ENCODE peak calls at places on chromosomes 5 and 9, in eight cellular contexts. One of them, this sample, is unnamed.

GRCh38 chr5:151081426-151082273 is 816 bp upstream of the TNIP1 start:
- DNase-seq in NB4: peak
- DNase-seq in fibroblast of villous mesenchyme: peak
- DNase-seq in omental fat pad: no peak
- DNase-seq in transverse colon: no peak
- DNase-seq in psoas muscle: no peak
- DNase-seq in right atrium auricular region: no peak
- DNase-seq in HFF-Myc: no peak
- DNase-seq in this sample: no peak

GRCh38 chr9:84699897-84700395 is 30.4 kb downstream of the NTRK2 start:
- DNase-seq in fibroblast of villous mesenchyme: no peak
- DNase-seq in HFF-Myc: no peak
- DNase-seq in transverse colon: no peak
- DNase-seq in omental fat pad: no peak
- DNase-seq in psoas muscle: no peak
- DNase-seq in NB4: no peak
- DNase-seq in right atrium auricular region: no peak
- DNase-seq in this sample: no peak

GRCh38 chr5:162785673-162786072 is 651.7 kb upstream of the CCNG1 start:
- DNase-seq in NB4: no peak
- DNase-seq in transverse colon: no peak
- DNase-seq in HFF-Myc: no peak
- DNase-seq in right atrium auricular region: no peak
- DNase-seq in omental fat pad: no peak
- DNase-seq in fibroblast of villous mesenchyme: no peak
- DNase-seq in psoas muscle: no peak
- DNase-seq in this sample: no peak

GRCh38 chr5:104018299-104018698 is 455.7 kb upstream of the NUDT12 start:
- DNase-seq in fibroblast of villous mesenchyme: no peak
- DNase-seq in HFF-Myc: no peak
- DNase-seq in transverse colon: no peak
- DNase-seq in right atrium auricular region: no peak
- DNase-seq in psoas muscle: no peak
- DNase-seq in NB4: no peak
- DNase-seq in omental fat pad: no peak
- DNase-seq in this sample: no peak

GRCh38 chr5:124960266-124960665 is 213.8 kb upstream of the ZNF608 start:
- DNase-seq in omental fat pad: no peak
- DNase-seq in psoas muscle: no peak
- DNase-seq in right atrium auricular region: no peak
- DNase-seq in NB4: no peak
- DNase-seq in HFF-Myc: no peak
- DNase-seq in transverse colon: no peak
- DNase-seq in fibroblast of villous mesenchyme: no peak
- DNase-seq in this sample: no peak

GRCh38 chr9:132049323-132049882 is 30.3 kb downstream of the MED27 start:
- DNase-seq in right atrium auricular region: no peak
- DNase-seq in HFF-Myc: no peak
- DNase-seq in NB4: no peak
- DNase-seq in transverse colon: no peak
- DNase-seq in psoas muscle: peak
- DNase-seq in fibroblast of villous mesenchyme: peak
- DNase-seq in omental fat pad: no peak
- DNase-seq in this sample: no peak

GRCh38 chr5:142698447-142698846 is 12.6 kb upstream of the FGF1 start:
- DNase-seq in right atrium auricular region: no peak
- DNase-seq in NB4: no peak
- DNase-seq in omental fat pad: no peak
- DNase-seq in HFF-Myc: no peak
- DNase-seq in psoas muscle: no peak
- DNase-seq in fibroblast of villous mesenchyme: no peak
- DNase-seq in transverse colon: no peak
- DNase-seq in this sample: no peak

GRCh38 chr5:157449011-157449723 is 10.8 kb upstream of the NIPAL4 start:
- DNase-seq in psoas muscle: peak
- DNase-seq in right atrium auricular region: no peak
- DNase-seq in omental fat pad: no peak
- DNase-seq in NB4: no peak
- DNase-seq in fibroblast of villous mesenchyme: no peak
- DNase-seq in transverse colon: peak
- DNase-seq in HFF-Myc: no peak
- DNase-seq in this sample: no peak

GRCh38 chr9:34553511-34554021 is 30.8 kb upstream of the ENHO start:
- DNase-seq in omental fat pad: no peak
- DNase-seq in right atrium auricular region: no peak
- DNase-seq in HFF-Myc: no peak
- DNase-seq in NB4: no peak
- DNase-seq in psoas muscle: peak
- DNase-seq in transverse colon: no peak
- DNase-seq in fibroblast of villous mesenchyme: peak
- DNase-seq in this sample: no peak

GRCh38 chr9:124779368-124780059 is 2.6 kb downstream of the OLFML2A start:
- DNase-seq in omental fat pad: no peak
- DNase-seq in right atrium auricular region: peak
- DNase-seq in fibroblast of villous mesenchyme: peak
- DNase-seq in transverse colon: no peak
- DNase-seq in psoas muscle: peak
- DNase-seq in NB4: peak
- DNase-seq in HFF-Myc: peak
- DNase-seq in this sample: peak

GRCh38 chr9:99824378-99825157 is 2.9 kb downstream of the NR4A3 start:
- DNase-seq in HFF-Myc: no peak
- DNase-seq in right atrium auricular region: no peak
- DNase-seq in transverse colon: peak
- DNase-seq in psoas muscle: peak
- DNase-seq in fibroblast of villous mesenchyme: peak
- DNase-seq in omental fat pad: no peak
- DNase-seq in NB4: peak
- DNase-seq in this sample: no peak

GRCh38 chr5:76145945-76146344 is 62.8 kb downstream of the SV2C start:
- DNase-seq in fibroblast of villous mesenchyme: peak
- DNase-seq in psoas muscle: no peak
- DNase-seq in omental fat pad: no peak
- DNase-seq in right atrium auricular region: no peak
- DNase-seq in NB4: peak
- DNase-seq in transverse colon: no peak
- DNase-seq in HFF-Myc: no peak
- DNase-seq in this sample: no peak

GRCh38 chr9:127158995-127159801 is 36.8 kb upstream of the ANGPTL2 start:
- DNase-seq in NB4: peak
- DNase-seq in right atrium auricular region: peak
- DNase-seq in psoas muscle: peak
- DNase-seq in HFF-Myc: peak
- DNase-seq in transverse colon: peak
- DNase-seq in fibroblast of villous mesenchyme: peak
- DNase-seq in omental fat pad: no peak
- DNase-seq in this sample: peak

DNA sequence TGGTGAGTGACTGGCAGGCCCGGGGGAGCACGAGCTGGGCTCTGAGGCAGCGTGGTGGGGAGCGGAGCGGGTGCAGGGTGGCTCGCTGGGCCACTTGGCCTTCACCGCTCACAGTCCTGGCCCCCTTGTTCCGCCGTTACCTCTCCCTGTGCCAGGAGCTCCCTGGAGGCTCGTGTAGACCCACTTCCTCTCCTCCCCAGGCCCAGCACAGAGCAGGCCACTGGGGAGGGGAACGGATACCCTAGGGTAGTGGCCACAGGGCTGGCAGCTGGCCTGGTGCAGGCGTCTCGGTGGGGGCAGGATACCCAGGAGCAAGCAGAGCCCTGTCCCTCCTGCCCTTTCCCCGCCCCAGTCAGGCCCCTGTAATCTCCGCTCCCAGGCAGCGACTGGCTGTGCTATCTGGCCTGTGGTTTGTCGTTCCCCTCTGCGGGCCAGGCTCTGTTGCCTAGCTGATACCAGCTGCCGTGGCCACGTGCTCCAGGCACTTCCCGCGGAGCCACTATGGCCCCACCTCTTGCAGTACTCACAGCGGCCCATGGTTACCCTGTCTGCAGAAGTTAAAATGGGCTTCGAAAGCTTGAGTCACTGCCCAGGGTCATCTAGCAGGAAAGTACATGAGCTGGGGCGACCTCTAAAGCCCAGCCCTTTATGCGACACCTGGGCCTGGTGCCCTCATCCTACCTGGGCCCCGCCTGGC is 11.6 kb upstream of the DOLPP1 start:
- DNase-seq in omental fat pad: no peak
- DNase-seq in HFF-Myc: no peak
- DNase-seq in right atrium auricular region: peak
- DNase-seq in psoas muscle: peak
- DNase-seq in NB4: peak
- DNase-seq in transverse colon: peak
- DNase-seq in fibroblast of villous mesenchyme: peak
- DNase-seq in this sample: no peak
- TF ChIP-seq CTCF in omental fat pad: no peak
- TF ChIP-seq CTCF in HFF-Myc: no peak
- TF ChIP-seq CTCF in right atrium auricular region: peak
- TF ChIP-seq CTCF in psoas muscle: no peak
- TF ChIP-seq CTCF in NB4: no peak
- TF ChIP-seq CTCF in transverse colon: no peak
- TF ChIP-seq CTCF in fibroblast of villous mesenchyme: no peak
- TF ChIP-seq CTCF in this sample: no peak

GRCh38 chr5:71573611-71574010 is 13.5 kb upstream of the MCCC2 start:
- DNase-seq in HFF-Myc: no peak
- DNase-seq in right atrium auricular region: no peak
- DNase-seq in psoas muscle: no peak
- DNase-seq in NB4: no peak
- DNase-seq in transverse colon: no peak
- DNase-seq in omental fat pad: no peak
- DNase-seq in fibroblast of villous mesenchyme: no peak
- DNase-seq in this sample: no peak
- TF ChIP-seq CTCF in HFF-Myc: no peak
- TF ChIP-seq CTCF in right atrium auricular region: peak
- TF ChIP-seq CTCF in psoas muscle: no peak
- TF ChIP-seq CTCF in NB4: no peak
- TF ChIP-seq CTCF in transverse colon: no peak
- TF ChIP-seq CTCF in omental fat pad: no peak
- TF ChIP-seq CTCF in fibroblast of villous mesenchyme: no peak
- TF ChIP-seq CTCF in this sample: no peak

DNA sequence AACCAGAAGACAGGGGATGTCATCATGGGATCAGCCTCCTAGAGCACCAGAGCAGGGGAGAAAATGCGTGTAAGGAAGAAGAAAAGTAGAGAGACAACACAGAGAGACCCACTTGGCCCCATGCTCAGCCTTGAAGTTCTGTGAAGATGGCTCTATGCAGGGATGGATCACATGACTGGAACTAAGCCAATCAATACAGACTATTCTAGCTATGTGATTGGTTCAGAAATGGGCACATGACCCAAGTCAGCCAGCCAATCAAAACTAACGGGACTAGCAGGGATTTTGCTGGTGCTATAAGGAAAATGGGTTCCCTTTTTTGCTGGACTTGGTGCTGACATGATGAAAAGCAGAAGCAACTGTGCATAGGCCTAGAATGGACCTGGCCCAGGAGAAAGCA is 173.0 kb upstream of the TBC1D2 start:
- DNase-seq in transverse colon: no peak
- DNase-seq in psoas muscle: no peak
- DNase-seq in HFF-Myc: no peak
- DNase-seq in fibroblast of villous mesenchyme: no peak
- DNase-seq in omental fat pad: no peak
- DNase-seq in NB4: no peak
- DNase-seq in right atrium auricular region: no peak
- DNase-seq in this sample: no peak
- TF ChIP-seq CTCF in transverse colon: no peak
- TF ChIP-seq CTCF in psoas muscle: no peak
- TF ChIP-seq CTCF in HFF-Myc: no peak
- TF ChIP-seq CTCF in fibroblast of villous mesenchyme: no peak
- TF ChIP-seq CTCF in omental fat pad: no peak
- TF ChIP-seq CTCF in NB4: no peak
- TF ChIP-seq CTCF in right atrium auricular region: no peak
- TF ChIP-seq CTCF in this sample: no peak

GRCh38 chr9:79569814-79570448 is 1.8 kb upstream of the TLE4 start:
- DNase-seq in HFF-Myc: no peak
- DNase-seq in right atrium auricular region: no peak
- DNase-seq in NB4: no peak
- DNase-seq in fibroblast of villous mesenchyme: peak
- DNase-seq in transverse colon: no peak
- DNase-seq in psoas muscle: no peak
- DNase-seq in omental fat pad: no peak
- DNase-seq in this sample: no peak

GRCh38 chr9:79565245-79565644 is 6.5 kb upstream of the TLE4 start:
- DNase-seq in omental fat pad: no peak
- DNase-seq in right atrium auricular region: no peak
- DNase-seq in transverse colon: peak
- DNase-seq in NB4: no peak
- DNase-seq in psoas muscle: no peak
- DNase-seq in HFF-Myc: no peak
- DNase-seq in fibroblast of villous mesenchyme: no peak
- DNase-seq in this sample: no peak

GRCh38 chr9:79568337-79569084 is 3.3 kb upstream of the TLE4 start:
- DNase-seq in transverse colon: peak
- DNase-seq in right atrium auricular region: no peak
- DNase-seq in psoas muscle: no peak
- DNase-seq in HFF-Myc: no peak
- DNase-seq in fibroblast of villous mesenchyme: no peak
- DNase-seq in omental fat pad: no peak
- DNase-seq in NB4: no peak
- DNase-seq in this sample: no peak

GRCh38 chr9:79570449-79571308 is 1.1 kb upstream of the TLE4 start:
- DNase-seq in HFF-Myc: no peak
- DNase-seq in NB4: peak
- DNase-seq in right atrium auricular region: peak
- DNase-seq in transverse colon: peak
- DNase-seq in fibroblast of villous mesenchyme: peak
- DNase-seq in psoas muscle: peak
- DNase-seq in omental fat pad: peak
- DNase-seq in this sample: no peak

DNA sequence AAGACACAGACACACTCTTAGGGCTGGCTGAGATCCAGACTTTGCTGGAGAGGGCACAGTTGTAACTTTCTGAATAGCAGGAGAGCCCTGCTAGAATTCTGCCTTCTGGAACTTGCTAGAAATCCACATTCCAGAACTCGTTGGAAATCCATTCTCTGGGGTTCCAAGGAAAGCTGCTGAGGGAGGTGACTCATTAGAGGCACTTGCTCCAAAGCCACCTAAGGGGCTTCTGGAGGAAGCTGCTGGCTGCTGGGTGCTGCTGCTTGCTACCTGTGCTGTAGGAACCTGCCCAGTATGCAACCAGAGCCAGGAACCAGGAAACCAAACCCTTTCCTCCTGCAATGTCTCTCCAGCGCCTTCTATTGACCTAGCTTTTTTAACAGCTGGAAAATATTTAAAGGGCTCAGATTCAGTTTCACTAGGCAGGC is 4.1 kb upstream of the TLE4 start:
- DNase-seq in fibroblast of villous mesenchyme: no peak
- DNase-seq in psoas muscle: no peak
- DNase-seq in right atrium auricular region: no peak
- DNase-seq in omental fat pad: no peak
- DNase-seq in transverse colon: no peak
- DNase-seq in NB4: no peak
- DNase-seq in HFF-Myc: no peak
- DNase-seq in this sample: no peak
- TF ChIP-seq CTCF in fibroblast of villous mesenchyme: no peak
- TF ChIP-seq CTCF in psoas muscle: no peak
- TF ChIP-seq CTCF in right atrium auricular region: no peak
- TF ChIP-seq CTCF in omental fat pad: no peak
- TF ChIP-seq CTCF in transverse colon: no peak
- TF ChIP-seq CTCF in NB4: peak
- TF ChIP-seq CTCF in HFF-Myc: peak
- TF ChIP-seq CTCF in this sample: no peak

This sample was measured in AG09319.